ENCODE peak calls at places on chromosomes 3 and 15, in four cellular contexts. G is lower lobe of right lung, R is suprapubic skin, E is transverse colon. W is an unnamed sample.

GRCh38 chr15:64146885-64147681 is 4.4 kb upstream of the SNX22 start:
- DNase-seq in G (no peak), R (no peak), E (no peak), W (no peak)

GRCh38 chr3:66095295-66096001 is 56.7 kb upstream of the MAGI1 start:
- DNase-seq in G (no peak), R (no peak), E (no peak), W (no peak)

GRCh38 chr3:43759297-43759782 is 68.6 kb downstream of the ABHD5 start:
- DNase-seq in G (no peak), R (no peak), E (no peak), W (no peak)

GRCh38 chr3:161305095-161305991 is 66.0 kb downstream of the SPTSSB start:
- DNase-seq in G (no peak), R (no peak), E (no peak), W (no peak)

GRCh38 chr3:61936344-61936937 is 375.1 kb downstream of the PTPRG start:
- DNase-seq in G (no peak), R (no peak), E (peak; percentile 13), W (no peak)

GRCh38 chr15:35713733-35714132 is 167.8 kb upstream of the DPH6 start:
- DNase-seq in G (no peak), R (no peak), E (no peak), W (no peak)

GRCh38 chr3:189457201-189457607 is 174.0 kb upstream of the TP63 start:
- DNase-seq in G (no peak), R (no peak), E (no peak), W (no peak)

GRCh38 chr15:39269352-39269751 is 311.5 kb upstream of the THBS1 start:
- DNase-seq in G (no peak), R (no peak), E (no peak), W (no peak)

GRCh38 chr3:134312072-134312872 is 61.6 kb upstream of the RYK start:
- DNase-seq in G (peak; percentile 70), R (peak; percentile 77), E (no peak), W (no peak)

GRCh38 chr3:196287066-196287404 is 491 bp downstream of the PCYT1A start:
- DNase-seq in G (no peak), R (peak; percentile 69), E (no peak), W (no peak)

GRCh38 chr3:117531078-117531477 is 821.5 kb downstream of the TUSC7 start:
- DNase-seq in G (no peak), R (no peak), E (no peak), W (no peak)

GRCh38 chr15:64351265-64351664 is 4.7 kb downstream of the CSNK1G1 start:
- DNase-seq in G (no peak), R (no peak), E (no peak), W (no peak)

GRCh38 chr15:48507416-48508065 is 138.0 kb downstream of the FBN1 start:
- DNase-seq in G (no peak), R (no peak), E (no peak), W (no peak)

GRCh38 chr15:31269961-31270575 is 56.6 kb upstream of the KLF13 start:
- DNase-seq in G (no peak), R (peak; percentile 17), E (peak; percentile 4), W (peak; percentile 36)

GRCh38 chr3:183254816-183255730 is 2.0 kb downstream of the B3GNT5 start:
- DNase-seq in G (no peak), R (no peak), E (no peak), W (no peak)

GRCh38 chr15:63948436-63948835 is 97.8 kb downstream of the DAPK2 start:
- DNase-seq in G (no peak), R (no peak), E (no peak), W (no peak)

GRCh38 chr3:197216169-197216860 is 82.1 kb downstream of the DLG1 start:
- DNase-seq in G (no peak), R (no peak), E (no peak), W (no peak)

GRCh38 chr15:82297546-82297945 is 34.9 kb downstream of the SAXO2 start:
- DNase-seq in G (no peak), R (no peak), E (no peak), W (no peak)
- TF ChIP-seq CTCF in G (no peak), R (no peak), E (no peak), W (no peak)

DNA sequence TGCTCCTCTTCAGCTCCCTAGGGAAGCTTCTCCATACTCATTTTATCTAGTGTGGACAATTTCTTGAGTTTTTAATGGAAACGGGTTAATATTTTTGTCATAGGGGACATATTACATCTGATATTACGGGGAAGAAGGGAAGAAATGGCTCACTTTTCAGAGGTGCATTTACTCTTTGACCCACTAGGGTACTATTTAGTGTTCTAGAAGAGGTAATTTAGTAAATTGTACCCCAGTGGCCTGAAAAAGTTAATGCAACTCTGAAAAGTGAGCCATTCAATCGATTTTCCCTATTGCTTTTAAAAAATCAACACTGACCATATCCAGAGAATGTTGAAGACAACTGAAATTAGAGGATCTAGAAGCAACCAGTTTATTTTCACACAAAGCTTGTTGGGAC is 71.2 kb downstream of the MAP2K5 start:
- DNase-seq in G (no peak), R (no peak), E (no peak), W (no peak)
- TF ChIP-seq CTCF in G (no peak), R (no peak), E (no peak), W (peak; percentile 61)

GRCh38 chr3:103511891-103512290 is 1077.1 kb downstream of the ZPLD1 start:
- DNase-seq in G (no peak), R (no peak), E (no peak), W (no peak)
- TF ChIP-seq CTCF in G (no peak), R (no peak), E (no peak), W (no peak)

DNA sequence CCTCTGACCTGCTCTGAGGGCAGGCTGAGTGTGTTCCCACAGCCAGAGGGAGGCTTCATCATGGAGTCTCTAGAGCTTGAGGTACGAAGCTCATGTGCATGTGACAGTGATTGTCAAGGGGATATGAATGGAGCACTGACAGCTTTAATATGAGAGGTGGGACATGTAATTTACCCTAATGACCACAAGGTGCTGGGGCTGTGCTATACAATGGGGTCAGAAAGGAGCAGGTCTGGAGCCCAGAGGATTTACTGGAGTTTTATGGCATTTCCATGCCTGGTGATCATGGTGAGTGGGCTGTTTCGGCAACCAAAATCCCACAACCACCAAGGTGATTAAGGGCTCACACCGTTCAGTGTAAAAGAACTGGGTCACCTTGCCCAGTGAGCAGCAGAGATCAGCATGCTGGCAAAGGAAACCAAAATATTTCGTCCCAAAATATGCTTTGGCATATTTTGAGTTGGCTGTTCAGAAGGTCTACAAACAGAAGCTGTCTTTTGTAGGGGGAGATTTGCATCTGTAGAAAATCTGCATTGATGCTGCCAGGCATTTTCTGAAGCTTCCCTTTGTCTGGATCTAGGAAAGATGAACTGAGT is 40.1 kb upstream of the RASGRF1 start:
- DNase-seq in G (no peak), R (no peak), E (no peak), W (no peak)
- TF ChIP-seq CTCF in G (no peak), R (no peak), E (no peak), W (peak; percentile 47)

W was measured in type B pancreatic cell.